ENCODE peak calls at places on chromosomes 12 and 14, in eight cellular contexts. One of them, this sample, is unnamed.
A peak's percentile ranks its signal among the peaks of the same experiment; 100 is the strongest.

GRCh38 chr12:49891476-49891875 is 12.2 kb downstream of the FAIM2 start:
- DNase-seq in stimulated activated CD8-positive, alpha-beta memory T cell treated with anti-CD3 and anti-CD28 coated beads, Interleukin-7, amount 100 ng/mL, for 1 hour: no peak
- DNase-seq in activated CD4-positive, alpha-beta memory T cell treated with anti-CD3 and anti-CD28 coated beads for 36 hours: no peak
- DNase-seq in hippocampal formation: no peak
- DNase-seq in anterior cingulate cortex: no peak
- DNase-seq in lower lobe of right lung: no peak
- DNase-seq in type B pancreatic cell: no peak
- DNase-seq in Caki2: no peak
- DNase-seq in this sample: no peak

GRCh38 chr12:93727195-93727811 is 50.1 kb downstream of the CRADD start:
- DNase-seq in stimulated activated CD8-positive, alpha-beta memory T cell treated with anti-CD3 and anti-CD28 coated beads, Interleukin-7, amount 100 ng/mL, for 1 hour: no peak
- DNase-seq in activated CD4-positive, alpha-beta memory T cell treated with anti-CD3 and anti-CD28 coated beads for 36 hours: no peak
- DNase-seq in hippocampal formation: no peak
- DNase-seq in anterior cingulate cortex: no peak
- DNase-seq in lower lobe of right lung: no peak
- DNase-seq in type B pancreatic cell: no peak
- DNase-seq in Caki2: no peak
- DNase-seq in this sample: no peak

GRCh38 chr14:52265248-52265647 is 2.2 kb upstream of the PTGDR start:
- DNase-seq in stimulated activated CD8-positive, alpha-beta memory T cell treated with anti-CD3 and anti-CD28 coated beads, Interleukin-7, amount 100 ng/mL, for 1 hour: no peak
- DNase-seq in activated CD4-positive, alpha-beta memory T cell treated with anti-CD3 and anti-CD28 coated beads for 36 hours: no peak
- DNase-seq in hippocampal formation: no peak
- DNase-seq in anterior cingulate cortex: no peak
- DNase-seq in lower lobe of right lung: no peak
- DNase-seq in type B pancreatic cell: no peak
- DNase-seq in Caki2: no peak
- DNase-seq in this sample: no peak

GRCh38 chr12:26172013-26172412 is 23.4 kb upstream of the SSPN start:
- DNase-seq in stimulated activated CD8-positive, alpha-beta memory T cell treated with anti-CD3 and anti-CD28 coated beads, Interleukin-7, amount 100 ng/mL, for 1 hour: no peak
- DNase-seq in activated CD4-positive, alpha-beta memory T cell treated with anti-CD3 and anti-CD28 coated beads for 36 hours: no peak
- DNase-seq in hippocampal formation: no peak
- DNase-seq in anterior cingulate cortex: no peak
- DNase-seq in lower lobe of right lung: no peak
- DNase-seq in type B pancreatic cell: no peak
- DNase-seq in Caki2: no peak
- DNase-seq in this sample: no peak

GRCh38 chr12:56634242-56634836 is 4.2 kb upstream of the BAZ2A start:
- DNase-seq in stimulated activated CD8-positive, alpha-beta memory T cell treated with anti-CD3 and anti-CD28 coated beads, Interleukin-7, amount 100 ng/mL, for 1 hour: no peak
- DNase-seq in activated CD4-positive, alpha-beta memory T cell treated with anti-CD3 and anti-CD28 coated beads for 36 hours: peak; percentile 50
- DNase-seq in hippocampal formation: no peak
- DNase-seq in anterior cingulate cortex: no peak
- DNase-seq in lower lobe of right lung: peak; percentile 75
- DNase-seq in type B pancreatic cell: no peak
- DNase-seq in Caki2: peak; percentile 67
- DNase-seq in this sample: peak; percentile 50

GRCh38 chr12:9134981-9135628 is 19.4 kb upstream of the A2M start:
- DNase-seq in stimulated activated CD8-positive, alpha-beta memory T cell treated with anti-CD3 and anti-CD28 coated beads, Interleukin-7, amount 100 ng/mL, for 1 hour: no peak
- DNase-seq in activated CD4-positive, alpha-beta memory T cell treated with anti-CD3 and anti-CD28 coated beads for 36 hours: peak; percentile 24
- DNase-seq in hippocampal formation: no peak
- DNase-seq in anterior cingulate cortex: no peak
- DNase-seq in lower lobe of right lung: peak; percentile 47
- DNase-seq in type B pancreatic cell: no peak
- DNase-seq in Caki2: no peak
- DNase-seq in this sample: peak; percentile 27

GRCh38 chr12:120588371-120588770 is 7.2 kb upstream of the POP5 start:
- DNase-seq in stimulated activated CD8-positive, alpha-beta memory T cell treated with anti-CD3 and anti-CD28 coated beads, Interleukin-7, amount 100 ng/mL, for 1 hour: no peak
- DNase-seq in activated CD4-positive, alpha-beta memory T cell treated with anti-CD3 and anti-CD28 coated beads for 36 hours: no peak
- DNase-seq in hippocampal formation: no peak
- DNase-seq in anterior cingulate cortex: no peak
- DNase-seq in lower lobe of right lung: no peak
- DNase-seq in type B pancreatic cell: no peak
- DNase-seq in Caki2: no peak
- DNase-seq in this sample: no peak

GRCh38 chr14:81446279-81447007 is 46.3 kb upstream of the STON2 start:
- DNase-seq in stimulated activated CD8-positive, alpha-beta memory T cell treated with anti-CD3 and anti-CD28 coated beads, Interleukin-7, amount 100 ng/mL, for 1 hour: no peak
- DNase-seq in activated CD4-positive, alpha-beta memory T cell treated with anti-CD3 and anti-CD28 coated beads for 36 hours: no peak
- DNase-seq in hippocampal formation: no peak
- DNase-seq in anterior cingulate cortex: no peak
- DNase-seq in lower lobe of right lung: no peak
- DNase-seq in type B pancreatic cell: no peak
- DNase-seq in Caki2: no peak
- DNase-seq in this sample: no peak

GRCh38 chr12:1590083-1590979 is 4.0 kb downstream of the FBXL14 start:
- DNase-seq in stimulated activated CD8-positive, alpha-beta memory T cell treated with anti-CD3 and anti-CD28 coated beads, Interleukin-7, amount 100 ng/mL, for 1 hour: no peak
- DNase-seq in activated CD4-positive, alpha-beta memory T cell treated with anti-CD3 and anti-CD28 coated beads for 36 hours: no peak
- DNase-seq in hippocampal formation: peak; percentile 69
- DNase-seq in anterior cingulate cortex: peak; percentile 35
- DNase-seq in lower lobe of right lung: no peak
- DNase-seq in type B pancreatic cell: no peak
- DNase-seq in Caki2: no peak
- DNase-seq in this sample: no peak

GRCh38 chr12:52148541-52149181 is 43.2 kb downstream of the KRT80 start:
- DNase-seq in stimulated activated CD8-positive, alpha-beta memory T cell treated with anti-CD3 and anti-CD28 coated beads, Interleukin-7, amount 100 ng/mL, for 1 hour: no peak
- DNase-seq in activated CD4-positive, alpha-beta memory T cell treated with anti-CD3 and anti-CD28 coated beads for 36 hours: no peak
- DNase-seq in hippocampal formation: no peak
- DNase-seq in anterior cingulate cortex: no peak
- DNase-seq in lower lobe of right lung: peak; percentile 87
- DNase-seq in type B pancreatic cell: no peak
- DNase-seq in Caki2: peak; percentile 88
- DNase-seq in this sample: no peak

GRCh38 chr14:23712287-23712686 is 76.1 kb downstream of the DHRS2 start:
- DNase-seq in stimulated activated CD8-positive, alpha-beta memory T cell treated with anti-CD3 and anti-CD28 coated beads, Interleukin-7, amount 100 ng/mL, for 1 hour: no peak
- DNase-seq in activated CD4-positive, alpha-beta memory T cell treated with anti-CD3 and anti-CD28 coated beads for 36 hours: no peak
- DNase-seq in hippocampal formation: no peak
- DNase-seq in anterior cingulate cortex: no peak
- DNase-seq in lower lobe of right lung: no peak
- DNase-seq in type B pancreatic cell: no peak
- DNase-seq in Caki2: no peak
- DNase-seq in this sample: no peak

GRCh38 chr12:12943589-12944260 is 8.2 kb downstream of the GPRC5D start:
- DNase-seq in stimulated activated CD8-positive, alpha-beta memory T cell treated with anti-CD3 and anti-CD28 coated beads, Interleukin-7, amount 100 ng/mL, for 1 hour: no peak
- DNase-seq in activated CD4-positive, alpha-beta memory T cell treated with anti-CD3 and anti-CD28 coated beads for 36 hours: no peak
- DNase-seq in hippocampal formation: no peak
- DNase-seq in anterior cingulate cortex: no peak
- DNase-seq in lower lobe of right lung: no peak
- DNase-seq in type B pancreatic cell: no peak
- DNase-seq in Caki2: no peak
- DNase-seq in this sample: no peak

GRCh38 chr14:93019367-93019843 is 96.3 kb downstream of the ITPK1 start:
- DNase-seq in stimulated activated CD8-positive, alpha-beta memory T cell treated with anti-CD3 and anti-CD28 coated beads, Interleukin-7, amount 100 ng/mL, for 1 hour: no peak
- DNase-seq in activated CD4-positive, alpha-beta memory T cell treated with anti-CD3 and anti-CD28 coated beads for 36 hours: no peak
- DNase-seq in hippocampal formation: no peak
- DNase-seq in anterior cingulate cortex: no peak
- DNase-seq in lower lobe of right lung: no peak
- DNase-seq in type B pancreatic cell: no peak
- DNase-seq in Caki2: no peak
- DNase-seq in this sample: no peak

GRCh38 chr12:45794422-45794821 is 64.9 kb downstream of the ARID2 start:
- DNase-seq in stimulated activated CD8-positive, alpha-beta memory T cell treated with anti-CD3 and anti-CD28 coated beads, Interleukin-7, amount 100 ng/mL, for 1 hour: no peak
- DNase-seq in activated CD4-positive, alpha-beta memory T cell treated with anti-CD3 and anti-CD28 coated beads for 36 hours: no peak
- DNase-seq in hippocampal formation: no peak
- DNase-seq in anterior cingulate cortex: no peak
- DNase-seq in lower lobe of right lung: no peak
- DNase-seq in type B pancreatic cell: no peak
- DNase-seq in Caki2: no peak
- DNase-seq in this sample: no peak

GRCh38 chr14:77026166-77026929 is 2.2 kb downstream of the IRF2BPL start:
- DNase-seq in stimulated activated CD8-positive, alpha-beta memory T cell treated with anti-CD3 and anti-CD28 coated beads, Interleukin-7, amount 100 ng/mL, for 1 hour: no peak
- DNase-seq in activated CD4-positive, alpha-beta memory T cell treated with anti-CD3 and anti-CD28 coated beads for 36 hours: peak; percentile 37
- DNase-seq in hippocampal formation: no peak
- DNase-seq in anterior cingulate cortex: no peak
- DNase-seq in lower lobe of right lung: peak; percentile 65
- DNase-seq in type B pancreatic cell: no peak
- DNase-seq in Caki2: peak; percentile 63
- DNase-seq in this sample: peak; percentile 44

GRCh38 chr14:71711619-71712018 is 220.6 kb upstream of the RGS6 start:
- DNase-seq in stimulated activated CD8-positive, alpha-beta memory T cell treated with anti-CD3 and anti-CD28 coated beads, Interleukin-7, amount 100 ng/mL, for 1 hour: no peak
- DNase-seq in activated CD4-positive, alpha-beta memory T cell treated with anti-CD3 and anti-CD28 coated beads for 36 hours: no peak
- DNase-seq in hippocampal formation: no peak
- DNase-seq in anterior cingulate cortex: no peak
- DNase-seq in lower lobe of right lung: no peak
- DNase-seq in type B pancreatic cell: no peak
- DNase-seq in Caki2: peak; percentile 23
- DNase-seq in this sample: no peak

GRCh38 chr12:4118017-4118510 is 155.5 kb upstream of the CCND2 start:
- DNase-seq in stimulated activated CD8-positive, alpha-beta memory T cell treated with anti-CD3 and anti-CD28 coated beads, Interleukin-7, amount 100 ng/mL, for 1 hour: no peak
- DNase-seq in activated CD4-positive, alpha-beta memory T cell treated with anti-CD3 and anti-CD28 coated beads for 36 hours: no peak
- DNase-seq in hippocampal formation: peak; percentile 33
- DNase-seq in anterior cingulate cortex: no peak
- DNase-seq in lower lobe of right lung: peak; percentile 62
- DNase-seq in type B pancreatic cell: no peak
- DNase-seq in Caki2: no peak
- DNase-seq in this sample: no peak

GRCh38 chr14:102785598-102785963 is 8.3 kb downstream of the TRAF3 start:
- DNase-seq in stimulated activated CD8-positive, alpha-beta memory T cell treated with anti-CD3 and anti-CD28 coated beads, Interleukin-7, amount 100 ng/mL, for 1 hour: no peak
- DNase-seq in activated CD4-positive, alpha-beta memory T cell treated with anti-CD3 and anti-CD28 coated beads for 36 hours: no peak
- DNase-seq in hippocampal formation: no peak
- DNase-seq in anterior cingulate cortex: no peak
- DNase-seq in lower lobe of right lung: no peak
- DNase-seq in type B pancreatic cell: no peak
- DNase-seq in Caki2: no peak
- DNase-seq in this sample: no peak

GRCh38 chr14:65164068-65164824 is 61.9 kb upstream of the MAX start:
- DNase-seq in stimulated activated CD8-positive, alpha-beta memory T cell treated with anti-CD3 and anti-CD28 coated beads, Interleukin-7, amount 100 ng/mL, for 1 hour: no peak
- DNase-seq in activated CD4-positive, alpha-beta memory T cell treated with anti-CD3 and anti-CD28 coated beads for 36 hours: peak; percentile 36
- DNase-seq in hippocampal formation: peak; percentile 69
- DNase-seq in anterior cingulate cortex: no peak
- DNase-seq in lower lobe of right lung: no peak
- DNase-seq in type B pancreatic cell: no peak
- DNase-seq in Caki2: peak; percentile 33
- DNase-seq in this sample: peak; percentile 37

GRCh38 chr12:50112456-50113218 is 601 bp downstream of the COX14 start:
- DNase-seq in stimulated activated CD8-positive, alpha-beta memory T cell treated with anti-CD3 and anti-CD28 coated beads, Interleukin-7, amount 100 ng/mL, for 1 hour: no peak
- DNase-seq in activated CD4-positive, alpha-beta memory T cell treated with anti-CD3 and anti-CD28 coated beads for 36 hours: no peak
- DNase-seq in hippocampal formation: peak; percentile 26
- DNase-seq in anterior cingulate cortex: no peak
- DNase-seq in lower lobe of right lung: no peak
- DNase-seq in type B pancreatic cell: no peak
- DNase-seq in Caki2: no peak
- DNase-seq in this sample: no peak

GRCh38 chr14:55884819-55885218 is 233.4 kb upstream of the PELI2 start:
- DNase-seq in stimulated activated CD8-positive, alpha-beta memory T cell treated with anti-CD3 and anti-CD28 coated beads, Interleukin-7, amount 100 ng/mL, for 1 hour: no peak
- DNase-seq in activated CD4-positive, alpha-beta memory T cell treated with anti-CD3 and anti-CD28 coated beads for 36 hours: no peak
- DNase-seq in hippocampal formation: peak; percentile 17
- DNase-seq in anterior cingulate cortex: no peak
- DNase-seq in lower lobe of right lung: no peak
- DNase-seq in type B pancreatic cell: no peak
- DNase-seq in Caki2: no peak
- DNase-seq in this sample: no peak

GRCh38 chr12:55652352-55652751 is 15.7 kb downstream of the OR10P1 start:
- DNase-seq in stimulated activated CD8-positive, alpha-beta memory T cell treated with anti-CD3 and anti-CD28 coated beads, Interleukin-7, amount 100 ng/mL, for 1 hour: no peak
- DNase-seq in activated CD4-positive, alpha-beta memory T cell treated with anti-CD3 and anti-CD28 coated beads for 36 hours: peak; percentile 47
- DNase-seq in hippocampal formation: no peak
- DNase-seq in anterior cingulate cortex: no peak
- DNase-seq in lower lobe of right lung: no peak
- DNase-seq in type B pancreatic cell: no peak
- DNase-seq in Caki2: no peak
- DNase-seq in this sample: peak; percentile 61

GRCh38 chr14:103074699-103075341 is 9.2 kb upstream of the LBHD2 start:
- DNase-seq in stimulated activated CD8-positive, alpha-beta memory T cell treated with anti-CD3 and anti-CD28 coated beads, Interleukin-7, amount 100 ng/mL, for 1 hour: no peak
- DNase-seq in activated CD4-positive, alpha-beta memory T cell treated with anti-CD3 and anti-CD28 coated beads for 36 hours: peak; percentile 27
- DNase-seq in hippocampal formation: no peak
- DNase-seq in anterior cingulate cortex: no peak
- DNase-seq in lower lobe of right lung: peak; percentile 96
- DNase-seq in type B pancreatic cell: no peak
- DNase-seq in Caki2: peak; percentile 94
- DNase-seq in this sample: peak; percentile 32

GRCh38 chr12:98002887-98003493 is 512.4 kb upstream of the TMPO start:
- DNase-seq in stimulated activated CD8-positive, alpha-beta memory T cell treated with anti-CD3 and anti-CD28 coated beads, Interleukin-7, amount 100 ng/mL, for 1 hour: no peak
- DNase-seq in activated CD4-positive, alpha-beta memory T cell treated with anti-CD3 and anti-CD28 coated beads for 36 hours: peak; percentile 37
- DNase-seq in hippocampal formation: peak; percentile 16
- DNase-seq in anterior cingulate cortex: peak; percentile 1
- DNase-seq in lower lobe of right lung: no peak
- DNase-seq in type B pancreatic cell: no peak
- DNase-seq in Caki2: peak; percentile 27
- DNase-seq in this sample: peak; percentile 50

GRCh38 chr12:54195736-54196347 is 7.1 kb upstream of the SMUG1 start:
- DNase-seq in stimulated activated CD8-positive, alpha-beta memory T cell treated with anti-CD3 and anti-CD28 coated beads, Interleukin-7, amount 100 ng/mL, for 1 hour: no peak
- DNase-seq in activated CD4-positive, alpha-beta memory T cell treated with anti-CD3 and anti-CD28 coated beads for 36 hours: no peak
- DNase-seq in hippocampal formation: no peak
- DNase-seq in anterior cingulate cortex: no peak
- DNase-seq in lower lobe of right lung: peak; percentile 73
- DNase-seq in type B pancreatic cell: no peak
- DNase-seq in Caki2: no peak
- DNase-seq in this sample: no peak

GRCh38 chr12:30926243-30927209 is at the start of gene TSPAN11:
- DNase-seq in stimulated activated CD8-positive, alpha-beta memory T cell treated with anti-CD3 and anti-CD28 coated beads, Interleukin-7, amount 100 ng/mL, for 1 hour: no peak
- DNase-seq in activated CD4-positive, alpha-beta memory T cell treated with anti-CD3 and anti-CD28 coated beads for 36 hours: no peak
- DNase-seq in hippocampal formation: peak; percentile 39
- DNase-seq in anterior cingulate cortex: no peak
- DNase-seq in lower lobe of right lung: no peak
- DNase-seq in type B pancreatic cell: peak; percentile 83
- DNase-seq in Caki2: no peak
- DNase-seq in this sample: peak; percentile 17

GRCh38 chr12:65742481-65742971 is 81.8 kb upstream of the HMGA2 start:
- DNase-seq in stimulated activated CD8-positive, alpha-beta memory T cell treated with anti-CD3 and anti-CD28 coated beads, Interleukin-7, amount 100 ng/mL, for 1 hour: no peak
- DNase-seq in activated CD4-positive, alpha-beta memory T cell treated with anti-CD3 and anti-CD28 coated beads for 36 hours: no peak
- DNase-seq in hippocampal formation: no peak
- DNase-seq in anterior cingulate cortex: no peak
- DNase-seq in lower lobe of right lung: no peak
- DNase-seq in type B pancreatic cell: no peak
- DNase-seq in Caki2: no peak
- DNase-seq in this sample: no peak

GRCh38 chr12:30010071-30011052 is 226.6 kb upstream of the TMTC1 start:
- DNase-seq in stimulated activated CD8-positive, alpha-beta memory T cell treated with anti-CD3 and anti-CD28 coated beads, Interleukin-7, amount 100 ng/mL, for 1 hour: no peak
- DNase-seq in activated CD4-positive, alpha-beta memory T cell treated with anti-CD3 and anti-CD28 coated beads for 36 hours: no peak
- DNase-seq in hippocampal formation: no peak
- DNase-seq in anterior cingulate cortex: no peak
- DNase-seq in lower lobe of right lung: no peak
- DNase-seq in type B pancreatic cell: no peak
- DNase-seq in Caki2: peak; percentile 62
- DNase-seq in this sample: no peak